ENCODE peak calls at places on chromosomes 12 and 14, in six cellular contexts. L, E, P, J, F and G are unnamed samples. For H3K27me3 and H3K36me3, the result is how much of the 10 kb centered on the place peaks cover.

GRCh38 chr12:75837700-75838099 is 193.9 kb downstream of the PHLDA1 start:
- DNase-seq in E (peak), J (no peak), P (no peak), L (peak), F (peak), G (no peak)

GRCh38 chr14:75249251-75249957 is 29.2 kb upstream of the FOS start:
- DNase-seq in P (peak), J (no peak), L (no peak), E (no peak), F (no peak), G (no peak)

GRCh38 chr14:56224691-56225681 is 106.8 kb downstream of the PELI2 start:
- DNase-seq in P (peak), F (no peak), J (no peak), E (no peak), L (no peak), G (no peak)

GRCh38 chr12:152440-152839 is 61.5 kb downstream of the SLC6A12 start:
- DNase-seq in E (no peak), L (no peak), J (no peak), P (no peak), F (no peak), G (no peak)

GRCh38 chr14:90512332-90512951 is 115.6 kb downstream of the CALM1 start:
- DNase-seq in E (no peak), L (no peak), F (no peak), P (peak), J (no peak), G (no peak)

GRCh38 chr14:77508249-77508648 is 9.6 kb upstream of the ISM2 start:
- DNase-seq in J (no peak), F (no peak), L (no peak), P (no peak), E (no peak), G (no peak)

GRCh38 chr12:124828264-124829007 is 35.2 kb downstream of the SCARB1 start:
- DNase-seq in P (peak), J (peak), L (no peak), F (no peak), E (no peak), G (no peak)

GRCh38 chr14:49362916-49363315 is 223.3 kb downstream of the RPS29 start:
- DNase-seq in L (no peak), F (no peak), E (no peak), J (no peak), P (no peak), G (no peak)

GRCh38 chr12:20220339-20220738 is 148.0 kb upstream of the PDE3A start:
- DNase-seq in E (no peak), F (no peak), L (no peak), J (no peak), P (no peak), G (no peak)

GRCh38 chr12:111025792-111026430 is 105.5 kb upstream of the MYL2 start:
- DNase-seq in L (no peak), F (no peak), J (no peak), E (no peak), P (no peak), G (no peak)
- H3K27me3 ChIP-seq in L (under half), F (half or more), J (under half), E (under half), P (half or more), G (under half)

GRCh38 chr12:24948816-24949722 is at the start of gene BCAT1:
- DNase-seq in E (peak), L (peak), F (peak), P (peak), J (peak), G (no peak)
- TF ChIP-seq CTCF in E (no peak), L (no peak), F (no peak), P (no peak), J (peak), G (peak)

GRCh38 chr12:57712671-57713070 is 18.7 kb downstream of the OS9 start:
- DNase-seq in J (no peak), E (no peak), L (no peak), P (no peak), F (no peak), G (no peak)

GRCh38 chr12:57713209-57713608 is 19.3 kb downstream of the OS9 start:
- DNase-seq in F (no peak), J (no peak), E (no peak), L (no peak), P (no peak), G (no peak)

GRCh38 chr12:57708296-57708695 is 14.4 kb downstream of the OS9 start:
- DNase-seq in P (no peak), J (no peak), F (no peak), E (no peak), L (no peak), G (no peak)

GRCh38 chr12:57707250-57707649 is 13.3 kb downstream of the OS9 start:
- DNase-seq in P (no peak), L (no peak), F (no peak), J (no peak), E (no peak), G (no peak)
- H3K36me3 ChIP-seq in P (under half), L (half or more), F (half or more), J (under half), E (under half), G (under half)

DNA sequence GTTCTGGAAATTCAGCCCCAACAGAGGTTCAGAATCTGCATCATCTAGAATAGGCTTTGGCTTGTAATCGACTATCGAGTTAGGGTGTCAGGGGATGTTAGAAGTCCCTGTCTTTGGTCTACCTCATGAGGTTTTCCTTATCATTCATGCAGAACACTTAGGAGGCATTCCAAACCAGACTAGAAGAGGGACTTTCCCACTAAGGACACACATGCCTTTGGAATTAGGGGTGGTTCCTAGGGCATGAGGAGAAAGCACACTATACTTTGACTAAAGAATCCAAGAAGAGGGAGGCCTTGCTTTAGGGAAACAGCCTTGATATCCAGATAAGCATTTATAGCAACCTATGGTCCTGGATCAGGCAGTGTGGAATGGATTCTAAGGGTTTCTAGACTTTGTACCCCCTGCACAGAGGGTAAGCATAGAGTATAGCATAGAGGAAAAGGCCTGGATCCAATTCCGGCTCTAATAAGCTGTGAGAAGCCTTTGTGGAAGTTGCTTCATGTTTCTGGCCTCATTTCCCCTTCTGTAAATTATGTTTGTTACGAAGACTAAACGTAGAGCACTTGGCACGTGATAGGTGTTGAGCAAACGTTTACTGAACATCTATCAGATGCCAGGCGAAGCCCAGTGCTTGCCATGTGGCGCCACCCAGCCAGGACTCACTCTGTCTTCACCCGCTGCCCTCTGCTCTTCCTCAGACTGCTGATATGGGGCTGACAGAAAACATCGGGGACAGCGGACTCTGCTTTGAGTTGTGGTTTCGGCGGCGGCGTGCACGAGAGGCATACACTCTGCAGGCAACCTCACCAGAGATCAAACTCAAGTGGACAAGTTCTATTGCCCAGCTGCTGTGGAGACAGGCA is 13.2 kb downstream of the ZNF219 start:
- DNase-seq in E (peak), L (peak), P (no peak), J (no peak), F (peak), G (no peak)
- H3K27me3 ChIP-seq in E (under half), L (under half), P (under half), J (under half), F (under half), G (under half)

GRCh38 chr12:94753071-94753779 is 102.9 kb upstream of the TMCC3 start:
- DNase-seq in F (no peak), E (no peak), J (peak), P (no peak), L (no peak), G (no peak)
- TF ChIP-seq CTCF in F (no peak), E (no peak), J (peak), P (no peak), L (no peak), G (no peak)

GRCh38 chr14:34596891-34597290 is 33.1 kb downstream of the SNX6 start:
- DNase-seq in P (no peak), E (no peak), L (no peak), F (no peak), J (no peak), G (no peak)

GRCh38 chr14:34593740-34594375 is 36.1 kb downstream of the SNX6 start:
- DNase-seq in P (no peak), F (no peak), L (no peak), J (no peak), E (no peak), G (no peak)

GRCh38 chr14:34592623-34593022 is 37.3 kb downstream of the SNX6 start:
- DNase-seq in J (no peak), L (peak), E (no peak), P (no peak), F (no peak), G (no peak)
- H3K36me3 ChIP-seq in J (half or more), L (half or more), E (under half), P (under half), F (half or more), G (under half)

GRCh38 chr12:114409796-114410520 is 4.0 kb upstream of the TBX5 start:
- DNase-seq in P (no peak), J (peak), F (no peak), L (no peak), E (no peak), G (no peak)
- H3K27me3 ChIP-seq in P (half or more), J (half or more), F (half or more), L (under half), E (under half), G (under half)

GRCh38 chr12:99911076-99911475 is 73.7 kb downstream of the ANKS1B start:
- DNase-seq in F (no peak), E (peak), J (no peak), P (no peak), L (no peak), G (peak)
- TF ChIP-seq CTCF in F (no peak), E (no peak), J (no peak), P (no peak), L (no peak), G (no peak)

DNA sequence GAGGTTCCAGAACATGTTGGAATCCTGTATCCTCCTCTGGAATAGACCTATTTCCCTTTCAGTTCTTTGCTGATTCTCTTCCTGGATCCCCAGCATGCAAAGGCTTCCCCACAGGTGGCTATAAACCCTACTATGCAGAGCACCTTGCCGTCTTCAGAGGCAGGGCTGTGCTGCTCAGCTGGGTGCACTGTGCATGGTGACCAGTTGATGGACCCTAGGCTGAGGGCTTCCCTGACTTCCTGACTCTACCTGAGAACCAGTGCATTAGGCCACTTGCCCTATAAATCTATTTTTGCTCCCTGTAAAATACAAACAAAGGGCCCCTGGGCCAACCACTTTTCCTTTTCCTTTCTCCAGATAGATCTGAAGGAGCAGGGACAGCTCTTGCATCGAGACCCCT is 14.1 kb downstream of the ZNF219 start:
- DNase-seq in L (no peak), E (no peak), J (no peak), F (no peak), P (no peak), G (no peak)
- H3K36me3 ChIP-seq in L (half or more), E (under half), J (half or more), F (half or more), P (under half), G (under half)

GRCh38 chr12:71460318-71460717 is 20.7 kb downstream of the LGR5 start:
- DNase-seq in E (no peak), L (no peak), J (no peak), F (no peak), P (no peak), G (no peak)

GRCh38 chr12:71452006-71452405 is 12.4 kb downstream of the LGR5 start:
- DNase-seq in E (no peak), L (no peak), P (no peak), F (no peak), J (no peak), G (no peak)

GRCh38 chr12:71456990-71457389 is 17.4 kb downstream of the LGR5 start:
- DNase-seq in F (no peak), E (no peak), P (no peak), L (no peak), J (no peak), G (no peak)

GRCh38 chr12:71456316-71456715 is 16.7 kb downstream of the LGR5 start:
- DNase-seq in J (no peak), L (no peak), F (no peak), P (no peak), E (no peak), G (no peak)

GRCh38 chr12:71455028-71455737 is 15.6 kb downstream of the LGR5 start:
- DNase-seq in P (no peak), L (no peak), J (no peak), F (no peak), E (no peak), G (no peak)
- H3K27me3 ChIP-seq in P (under half), L (under half), J (under half), F (under half), E (under half), G (under half)